ENCODE peak calls at places on chromosomes 3 and 15, in five cellular contexts. D is Peyer's patch; R is pancreas; H is stomach; L is CD8-positive, alpha-beta T cell. I is an unnamed sample.

GRCh38 chr3:130073582-130073981 is 8.0 kb upstream of the ALG1L2 start:
- DNase-seq in D (no peak), R (no peak), H (no peak), L (no peak), I (no peak)

GRCh38 chr15:41465822-41466421 is 27.8 kb upstream of the ITPKA start:
- DNase-seq in D (no peak), R (no peak), H (no peak), L (no peak), I (no peak)

GRCh38 chr15:25345943-25346342 is 92.9 kb downstream of the UBE3A start:
- DNase-seq in D (no peak), R (no peak), H (no peak), L (no peak), I (peak; percentile 69)

GRCh38 chr3:48572517-48572916 is 8.9 kb upstream of the UCN2 start:
- DNase-seq in D (no peak), R (no peak), H (no peak), L (no peak), I (no peak)

GRCh38 chr3:20700702-20701101 is 514.7 kb upstream of the SGO1 start:
- DNase-seq in D (no peak), R (no peak), H (no peak), L (no peak), I (no peak)

GRCh38 chr3:43606274-43606673 is 15.5 kb downstream of the ANO10 start:
- DNase-seq in D (no peak), R (no peak), H (no peak), L (no peak), I (no peak)

GRCh38 chr3:125035217-125035616 is 20.6 kb downstream of the HEG1 start:
- DNase-seq in D (no peak), R (no peak), H (no peak), L (no peak), I (no peak)

GRCh38 chr3:113534365-113534764 is 2.0 kb downstream of the SIDT1 start:
- DNase-seq in D (no peak), R (no peak), H (no peak), L (peak; percentile 33), I (no peak)

GRCh38 chr3:541328-541727 is 344.8 kb downstream of the CHL1 start:
- DNase-seq in D (no peak), R (no peak), H (no peak), L (no peak), I (no peak)

GRCh38 chr15:86591994-86592746 is 512.5 kb downstream of the AGBL1 start:
- DNase-seq in D (no peak), R (no peak), H (no peak), L (no peak), I (no peak)

GRCh38 chr15:81666828-81667227 is 292.8 kb upstream of the TMC3 start:
- DNase-seq in D (no peak), R (no peak), H (no peak), L (no peak), I (no peak)

GRCh38 chr15:69853572-69853971 is 244.1 kb downstream of the TLE3 start:
- DNase-seq in D (no peak), R (no peak), H (no peak), L (no peak), I (peak; percentile 44)

DNA sequence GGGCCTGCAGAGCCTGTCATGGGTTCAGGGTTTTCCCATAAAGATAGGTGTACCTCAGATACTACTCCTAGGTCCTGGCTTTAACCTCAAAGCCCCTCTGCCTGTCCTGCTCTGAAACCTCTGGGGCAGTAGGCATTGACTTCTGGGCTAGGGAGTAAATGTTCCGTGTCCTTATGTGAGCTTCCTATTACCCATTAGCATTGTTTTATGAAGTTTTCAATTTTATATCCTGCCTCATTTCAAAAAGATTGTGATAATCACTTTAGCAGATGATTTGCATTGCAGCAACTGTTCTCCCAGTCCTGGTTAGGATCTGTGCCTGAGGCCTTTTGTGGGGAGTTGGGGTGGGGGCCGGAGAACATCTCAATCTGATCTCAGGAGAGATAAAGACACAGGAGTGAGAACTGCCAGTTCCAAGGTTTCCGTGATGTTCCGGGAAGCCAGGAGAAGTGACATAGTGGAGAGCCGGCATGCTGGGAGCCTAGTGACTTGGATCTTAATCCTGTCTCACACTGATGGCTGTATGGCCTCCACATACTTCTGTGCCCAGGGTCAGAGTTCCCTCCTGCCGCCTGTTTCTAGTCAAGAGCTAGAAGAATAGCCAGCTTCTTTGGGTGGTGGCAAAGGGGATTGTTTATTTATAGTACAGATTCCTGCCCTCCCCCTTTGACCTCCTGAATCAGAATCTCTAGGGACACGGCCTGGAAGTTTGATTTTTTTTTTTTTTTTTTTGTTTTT is 10.6 kb downstream of the TPM1 start:
- DNase-seq in D (peak; percentile 67), R (no peak), H (peak; percentile 42), L (no peak), I (peak; percentile 30)
- H3K36me3 ChIP-seq in D (no peaks in the 10 kb centered on the region), R (peaks cover 15% of the 10 kb centered on the region), H (peaks cover 14% of the 10 kb centered on the region), L (no peaks in the 10 kb centered on the region), I (peaks cover 47% of the 10 kb centered on the region)

GRCh38 chr15:96353378-96353930 is 23.0 kb downstream of the NR2F2 start:
- DNase-seq in D (no peak), R (no peak), H (no peak), L (no peak), I (no peak)

GRCh38 chr15:96354731-96355560 is 24.4 kb downstream of the NR2F2 start:
- DNase-seq in D (no peak), R (no peak), H (no peak), L (no peak), I (no peak)

GRCh38 chr15:96355561-96356129 is 25.1 kb downstream of the NR2F2 start:
- DNase-seq in D (no peak), R (no peak), H (no peak), L (no peak), I (no peak)

GRCh38 chr15:96352594-96353377 is 22.3 kb downstream of the NR2F2 start:
- DNase-seq in D (no peak), R (no peak), H (no peak), L (no peak), I (no peak)

GRCh38 chr15:96353931-96354730 is 23.6 kb downstream of the NR2F2 start:
- DNase-seq in D (no peak), R (no peak), H (peak; percentile 68), L (no peak), I (peak; percentile 47)
- H3K27me3 ChIP-seq in D (no peaks in the 10 kb centered on the region), R (peaks cover 4% of the 10 kb centered on the region), H (peaks cover 12% of the 10 kb centered on the region), L (peaks cover 55% of the 10 kb centered on the region), I (no peaks in the 10 kb centered on the region)

GRCh38 chr15:74622758-74623157 is 7.1 kb downstream of the CLK3 start:
- DNase-seq in D (no peak), R (no peak), H (no peak), L (no peak), I (no peak)
- H3K36me3 ChIP-seq in D (no peaks in the 10 kb centered on the region), R (peaks cover 76% of the 10 kb centered on the region), H (peaks cover 87% of the 10 kb centered on the region), L (peaks cover 87% of the 10 kb centered on the region), I (peaks cover 93% of the 10 kb centered on the region)

GRCh38 chr15:73809728-73810501 is 56.8 kb upstream of the INSYN1 start:
- DNase-seq in D (no peak), R (no peak), H (no peak), L (no peak), I (peak; percentile 64)
- H3K27me3 ChIP-seq in D (no peaks in the 10 kb centered on the region), R (no peaks in the 10 kb centered on the region), H (no peaks in the 10 kb centered on the region), L (no peaks in the 10 kb centered on the region), I (no peaks in the 10 kb centered on the region)

DNA sequence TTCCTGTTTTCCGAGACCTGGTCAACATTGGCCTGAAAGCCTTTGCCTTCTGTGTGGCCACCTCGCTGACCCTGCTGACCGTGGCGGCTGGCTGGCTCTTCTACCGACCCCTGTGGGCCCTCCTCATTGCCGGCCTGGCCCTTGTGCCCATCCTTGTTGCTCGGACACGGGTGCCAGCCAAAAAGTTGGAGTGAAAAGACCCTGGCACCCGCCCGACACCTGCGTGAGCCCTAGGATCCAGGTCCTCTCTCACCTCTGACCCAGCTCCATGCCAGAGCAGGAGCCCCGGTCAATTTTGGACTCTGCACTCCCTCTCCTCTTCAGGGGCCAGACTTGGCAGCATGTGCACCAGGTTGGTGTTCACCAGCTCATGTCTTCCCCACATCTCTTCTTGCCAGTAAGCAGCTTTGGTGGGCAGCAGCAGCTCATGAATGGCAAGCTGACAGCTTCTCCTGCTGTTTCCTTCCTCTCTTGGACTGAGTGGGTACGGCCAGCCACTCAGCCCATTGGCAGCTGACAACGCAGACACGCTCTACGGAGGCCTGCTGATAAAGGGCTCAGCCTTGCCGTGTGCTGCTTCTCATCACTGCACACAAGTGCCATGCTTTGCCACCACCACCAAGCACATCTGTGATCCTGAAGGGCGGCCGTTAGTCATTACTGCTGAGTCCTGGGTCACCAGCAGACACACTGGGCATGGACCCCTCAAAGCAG is 16.9 kb downstream of the TMEM43 start:
- DNase-seq in D (no peak), R (no peak), H (no peak), L (peak; percentile 19), I (no peak)
- H3K36me3 ChIP-seq in D (no peaks in the 10 kb centered on the region), R (peaks cover 26% of the 10 kb centered on the region), H (peaks cover 38% of the 10 kb centered on the region), L (peaks cover 8% of the 10 kb centered on the region), I (peaks cover 17% of the 10 kb centered on the region)

GRCh38 chr3:120908030-120908802 is at the start of gene STXBP5L:
- DNase-seq in D (peak; percentile 88), R (peak; percentile 93), H (peak; percentile 82), L (peak; percentile 39), I (peak; percentile 71)
- H3K27me3 ChIP-seq in D (no peaks in the 10 kb centered on the region), R (no peaks in the 10 kb centered on the region), H (peaks cover 35% of the 10 kb centered on the region), L (peaks cover 14% of the 10 kb centered on the region), I (peaks cover 73% of the 10 kb centered on the region)

DNA sequence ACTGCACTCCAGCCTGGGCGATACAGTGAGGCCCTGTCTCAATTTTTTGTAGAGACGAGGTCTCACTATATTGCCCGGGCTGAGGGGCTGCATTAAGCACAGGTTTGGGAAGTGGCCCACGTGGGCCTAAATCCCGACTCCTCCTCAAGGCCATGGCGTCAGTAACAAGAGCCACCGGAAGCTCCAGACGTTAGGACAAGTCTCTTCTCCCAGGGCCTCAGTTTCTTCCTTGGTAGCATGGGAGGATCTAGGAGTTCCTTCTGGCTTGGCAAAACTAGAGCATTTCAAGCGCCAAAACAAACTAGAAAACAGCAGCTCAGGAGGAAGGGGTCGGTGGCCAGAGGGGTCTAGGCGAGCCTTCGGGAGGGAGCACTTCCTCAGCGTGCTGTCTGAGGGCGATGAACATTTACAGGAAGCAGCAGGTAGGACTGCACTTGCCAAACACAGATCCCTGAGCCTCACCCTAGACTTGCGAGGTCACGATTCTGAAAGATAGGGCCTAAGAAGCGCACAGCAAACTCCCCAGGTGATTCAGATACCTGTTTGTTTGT is 536 bp downstream of the SNAPC5 start:
- DNase-seq in D (peak; percentile 54), R (no peak), H (no peak), L (no peak), I (no peak)
- H3K36me3 ChIP-seq in D (no peaks in the 10 kb centered on the region), R (peaks cover 46% of the 10 kb centered on the region), H (peaks cover 42% of the 10 kb centered on the region), L (peaks cover 50% of the 10 kb centered on the region), I (peaks cover 99% of the 10 kb centered on the region)

I was measured in MG63.